ENCODE peak calls at places on chromosomes 13 and 19, in four cellular contexts. V is transverse colon, Y is A549, Z is HepG2. L is an unnamed sample.

GRCh38 chr13:95099541-95099940 is 201.7 kb downstream of the ABCC4 start:
- DNase-seq in V (no peak), Y (peak), Z (peak), L (no peak)

GRCh38 chr13:36353001-36353400 is 6.8 kb upstream of the SPART start:
- DNase-seq in V (no peak), Y (no peak), Z (no peak), L (no peak)

GRCh38 chr19:27796073-27796472 is 1416.9 kb downstream of the UQCRFS1 start:
- DNase-seq in V (no peak), Y (no peak), Z (no peak), L (no peak)

GRCh38 chr13:33150662-33151061 is 134.4 kb downstream of the KL start:
- DNase-seq in V (no peak), Y (no peak), Z (no peak), L (peak)

GRCh38 chr19:17611462-17612244 is 56.2 kb downstream of the COLGALT1 start:
- DNase-seq in V (no peak), Y (no peak), Z (no peak), L (no peak)

GRCh38 chr13:80363890-80364503 is 23.1 kb upstream of the SPRY2 start:
- DNase-seq in V (no peak), Y (no peak), Z (peak), L (no peak)

GRCh38 chr13:110509478-110509926 is 52.0 kb downstream of the RAB20 start:
- DNase-seq in V (no peak), Y (no peak), Z (peak), L (no peak)

GRCh38 chr13:36428083-36428482 is 4.2 kb upstream of the CCNA1 start:
- DNase-seq in V (no peak), Y (no peak), Z (no peak), L (no peak)

GRCh38 chr19:55383279-55383788 is 758 bp downstream of the TMEM238 start:
- DNase-seq in V (peak), Y (no peak), Z (no peak), L (no peak)

GRCh38 chr13:76455960-76456359 is 430.2 kb downstream of the KCTD12 start:
- DNase-seq in V (no peak), Y (no peak), Z (no peak), L (no peak)

GRCh38 chr13:24035411-24035810 is 125.1 kb upstream of the SPATA13 start:
- DNase-seq in V (no peak), Y (no peak), Z (no peak), L (no peak)

GRCh38 chr19:11814707-11815050 is 606 bp downstream of the ZNF440 start:
- DNase-seq in V (peak), Y (no peak), Z (no peak), L (no peak)

GRCh38 chr13:51689597-51689996 is 105.3 kb downstream of the WDFY2 start:
- DNase-seq in V (no peak), Y (no peak), Z (peak), L (no peak)

GRCh38 chr13:46858776-46859175 is 38.1 kb downstream of the HTR2A start:
- DNase-seq in V (no peak), Y (no peak), Z (no peak), L (no peak)

GRCh38 chr13:83150616-83151307 is 731.5 kb downstream of the SLITRK1 start:
- DNase-seq in V (no peak), Y (no peak), Z (no peak), L (no peak)

GRCh38 chr13:30870049-30870884 is 35.8 kb upstream of the MEDAG start:
- DNase-seq in V (peak), Y (no peak), Z (no peak), L (no peak)

GRCh38 chr19:16338470-16339360 is 14.1 kb downstream of the KLF2 start:
- DNase-seq in V (peak), Y (peak), Z (peak), L (peak)

GRCh38 chr19:2051771-2052704 is 994 bp upstream of the MKNK2 start:
- DNase-seq in V (peak), Y (no peak), Z (no peak), L (peak)

GRCh38 chr19:29714953-29715694 is at the start of gene C19orf12:
- DNase-seq in V (peak), Y (peak), Z (peak), L (no peak)

GRCh38 chr13:91400094-91400462 is 1.7 kb downstream of the GPC5 start:
- DNase-seq in V (no peak), Y (no peak), Z (no peak), L (no peak)

GRCh38 chr13:84870190-84870589 is 929.0 kb downstream of the SLITRK6 start:
- DNase-seq in V (no peak), Y (no peak), Z (peak), L (no peak)

GRCh38 chr13:114007566-114007965 is 33.7 kb upstream of the C13orf46 start:
- DNase-seq in V (no peak), Y (no peak), Z (no peak), L (no peak)

GRCh38 chr13:92994056-92994455 is 232.6 kb upstream of the GPC6 start:
- DNase-seq in V (no peak), Y (no peak), Z (no peak), L (no peak)

GRCh38 chr13:97119899-97120745 is 102.0 kb upstream of the MBNL2 start:
- DNase-seq in V (no peak), Y (no peak), Z (no peak), L (no peak)

GRCh38 chr13:46521921-46522691 is 30.9 kb upstream of the LRCH1 start:
- DNase-seq in V (no peak), Y (no peak), Z (no peak), L (no peak)

GRCh38 chr19:13234518-13234917 is 84.3 kb downstream of the IER2 start:
- DNase-seq in V (peak), Y (peak), Z (peak), L (no peak)

GRCh38 chr19:35524181-35524838 is 3.8 kb downstream of the SBSN start:
- DNase-seq in V (no peak), Y (no peak), Z (no peak), L (no peak)

GRCh38 chr13:29594710-29595379 is 643 bp downstream of the SLC7A1 start:
- DNase-seq in V (peak), Y (peak), Z (no peak), L (no peak)

GRCh38 chr13:111434578-111435159 is 114.2 kb downstream of the TEX29 start:
- DNase-seq in V (no peak), Y (no peak), Z (no peak), L (no peak)

GRCh38 chr13:92221916-92222315 is 823.5 kb downstream of the GPC5 start:
- DNase-seq in V (no peak), Y (no peak), Z (no peak), L (no peak)

GRCh38 chr13:43033038-43033437 is 9.7 kb downstream of the DNAJC15 start:
- DNase-seq in V (no peak), Y (no peak), Z (no peak), L (no peak)

GRCh38 chr13:43031881-43032280 is 8.5 kb downstream of the DNAJC15 start:
- DNase-seq in V (no peak), Y (no peak), Z (no peak), L (no peak)

GRCh38 chr13:43026262-43026661 is 2.9 kb downstream of the DNAJC15 start:
- DNase-seq in V (no peak), Y (no peak), Z (no peak), L (no peak)

GRCh38 chr13:43030548-43030947 is 7.2 kb downstream of the DNAJC15 start:
- DNase-seq in V (no peak), Y (no peak), Z (no peak), L (peak)
- TF ChIP-seq EP300 in V (no peak), Y (no peak), Z (no peak), L (no peak)

DNA sequence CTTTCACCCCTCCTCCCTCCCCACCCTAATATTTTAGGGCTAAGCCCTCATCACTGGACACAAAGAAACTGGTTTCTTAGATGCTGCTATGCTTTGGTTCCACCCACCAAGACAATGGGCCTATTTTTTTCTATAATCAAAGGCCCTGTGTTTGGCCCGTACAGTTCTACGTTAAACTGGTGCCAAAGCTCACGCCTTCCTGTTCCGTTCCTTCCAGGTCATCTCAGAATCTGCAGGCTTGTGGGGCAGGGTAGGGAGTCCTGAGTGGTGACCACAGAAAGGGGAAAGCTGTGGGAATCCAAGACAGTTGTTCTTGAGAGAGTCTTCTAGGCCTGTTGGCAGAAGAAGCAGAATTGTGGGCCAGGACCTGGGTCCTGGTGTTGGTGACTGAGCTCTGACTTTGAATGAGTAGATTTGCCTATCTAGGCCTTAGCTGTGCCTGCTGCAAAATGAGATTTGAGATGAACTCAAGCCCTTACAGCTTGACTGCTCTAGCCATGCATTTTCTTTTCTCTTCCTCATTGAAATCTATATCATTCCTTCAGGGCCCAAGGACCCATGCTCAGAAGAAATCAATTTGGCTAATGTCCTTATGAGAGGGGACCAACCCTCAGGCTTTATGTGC is 19.1 kb upstream of the CXCL17 start:
- DNase-seq in V (no peak), Y (no peak), Z (peak), L (no peak)
- TF ChIP-seq EP300 in V (no peak), Y (no peak), Z (no peak), L (no peak)

DNA sequence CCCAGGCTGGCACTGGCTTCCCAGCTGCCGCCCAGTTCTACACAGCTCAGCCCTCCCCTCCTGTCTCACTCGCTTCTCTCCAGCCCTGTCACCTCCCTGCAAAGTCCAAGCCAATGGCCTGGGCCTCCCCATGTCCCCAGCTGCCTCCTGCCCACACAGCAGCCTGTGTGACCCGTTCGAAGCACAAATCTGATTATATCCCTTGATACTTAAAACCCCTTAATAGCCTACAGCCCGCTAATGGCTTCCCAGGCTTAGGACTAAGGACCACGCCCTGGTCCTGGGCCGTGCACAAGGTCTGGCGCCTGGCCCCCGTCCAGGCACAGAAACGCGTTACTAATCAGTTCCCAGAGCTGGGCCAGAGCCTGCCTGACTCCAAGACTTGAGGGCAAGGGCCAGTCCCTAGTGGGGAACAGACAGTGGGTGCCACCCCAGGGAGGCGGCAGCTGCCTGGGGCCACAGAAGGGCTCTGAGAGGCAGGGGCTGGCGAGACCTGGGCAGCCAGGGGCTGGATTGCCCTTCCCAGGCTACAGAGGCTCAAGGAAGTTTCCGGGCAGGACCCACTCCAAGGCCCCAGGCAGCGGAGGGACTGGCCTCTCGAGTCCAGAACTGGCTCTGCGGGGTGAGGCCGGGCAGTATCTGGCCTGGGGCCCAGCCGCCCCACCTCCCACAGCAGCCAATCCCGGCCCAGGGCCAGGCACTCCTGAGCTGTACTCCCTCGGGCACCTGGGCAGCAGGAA is 10.4 kb downstream of the XAB2 start:
- DNase-seq in V (peak), Y (no peak), Z (no peak), L (no peak)
- TF ChIP-seq EP300 in V (no peak), Y (no peak), Z (no peak), L (no peak)

GRCh38 chr19:33698576-33699435 is 77.1 kb downstream of the CHST8 start:
- DNase-seq in V (no peak), Y (no peak), Z (no peak), L (no peak)

GRCh38 chr19:33702606-33703437 is 81.1 kb downstream of the CHST8 start:
- DNase-seq in V (no peak), Y (no peak), Z (no peak), L (no peak)

GRCh38 chr19:33697766-33698165 is 76.0 kb downstream of the CHST8 start:
- DNase-seq in V (no peak), Y (no peak), Z (no peak), L (no peak)

GRCh38 chr19:33699754-33700407 is 78.1 kb downstream of the CHST8 start:
- DNase-seq in V (no peak), Y (no peak), Z (no peak), L (no peak)

GRCh38 chr19:33700408-33700757 is 78.6 kb downstream of the CHST8 start:
- DNase-seq in V (no peak), Y (no peak), Z (no peak), L (no peak)
- TF ChIP-seq EP300 in V (no peak), Y (no peak), Z (no peak), L (no peak)

L was measured in GM12878.